ENCODE peak calls at places on chromosomes 13 and 19, in six cellular contexts. Z is GM04504, Q is B cell, D is NCI-H1092 treated with DMSO at 0.1 percent for 48 hours, O is GDM1, F is NCI-H2081 treated with DMSO at 0.1 percent for 48 hours. T is an unnamed sample.
A peak's percentile ranks its signal among the peaks of the same experiment; 100 is the strongest.

GRCh38 chr13:111948811-111949210 is 118.1 kb upstream of the SOX1 start:
- DNase-seq in Z (no peak), Q (no peak), O (no peak), D (no peak), F (no peak), T (no peak)

GRCh38 chr19:40365613-40366401 is 17.3 kb downstream of the PLD3 start:
- DNase-seq in F (no peak), Q (peak; percentile 77), O (no peak), Z (no peak), D (no peak), T (peak; percentile 37)

GRCh38 chr19:51119089-51119488 is 5.6 kb upstream of the SIGLEC9 start:
- DNase-seq in Z (no peak), Q (no peak), O (no peak), F (no peak), D (no peak), T (no peak)

GRCh38 chr13:27081893-27082292 is 89.7 kb downstream of the USP12 start:
- DNase-seq in Z (no peak), D (no peak), O (no peak), F (no peak), Q (no peak), T (no peak)

GRCh38 chr13:49561064-49561410 is 24.3 kb downstream of the RCBTB1 start:
- DNase-seq in Q (no peak), F (no peak), D (no peak), Z (no peak), O (no peak), T (no peak)

GRCh38 chr13:50724913-50725312 is 118.6 kb downstream of the DLEU7 start:
- DNase-seq in O (no peak), Q (no peak), D (no peak), F (no peak), Z (no peak), T (no peak)

GRCh38 chr19:47704024-47704423 is 9.2 kb upstream of the EHD2 start:
- DNase-seq in Q (no peak), O (no peak), Z (no peak), D (no peak), F (no peak), T (no peak)

GRCh38 chr19:55625004-55625326 is 599 bp upstream of the ZNF784 start:
- DNase-seq in Z (no peak), D (no peak), O (no peak), Q (no peak), F (no peak), T (no peak)

GRCh38 chr19:56993851-56994250 is 125.9 kb upstream of the USP29 start:
- DNase-seq in F (no peak), O (no peak), Z (no peak), Q (no peak), D (no peak), T (no peak)

GRCh38 chr13:98577823-98578285 is 947 bp upstream of the STK24 start:
- DNase-seq in Z (no peak), D (peak; percentile 68), O (no peak), Q (no peak), F (no peak), T (no peak)

GRCh38 chr19:55198651-55199050 is 10.7 kb downstream of the PTPRH start:
- DNase-seq in F (no peak), O (no peak), D (no peak), Q (no peak), Z (no peak), T (no peak)

GRCh38 chr13:27730191-27730590 is 62.1 kb upstream of the GSX1 start:
- DNase-seq in Q (no peak), F (no peak), Z (no peak), D (no peak), O (no peak), T (no peak)

GRCh38 chr19:7196721-7197168 is 97.5 kb downstream of the INSR start:
- DNase-seq in D (no peak), F (no peak), O (no peak), Z (peak; percentile 17), Q (no peak), T (no peak)

GRCh38 chr19:30106417-30107095 is 164.5 kb downstream of the URI1 start:
- DNase-seq in O (no peak), Q (no peak), Z (no peak), D (no peak), F (no peak), T (no peak)

GRCh38 chr13:45500492-45501174 is 35.9 kb downstream of the COG3 start:
- DNase-seq in Z (peak; percentile 47), Q (no peak), D (no peak), O (no peak), F (no peak), T (no peak)

GRCh38 chr13:51958217-51958547 is 53.1 kb downstream of the ATP7B start:
- DNase-seq in D (no peak), F (no peak), O (no peak), Q (no peak), Z (no peak), T (no peak)

GRCh38 chr13:111907341-111907880 is 159.5 kb upstream of the SOX1 start:
- DNase-seq in F (no peak), O (no peak), D (no peak), Z (no peak), Q (no peak), T (no peak)

T was measured in breast epithelium.